ENCODE peak calls at places on chromosomes 3 and 15, in nine cellular contexts. D, I, Y, W, E, L, G, T and C are unnamed samples.

GRCh38 chr3:157129782-157130137 is 30.2 kb downstream of the CCNL1 start:
- DNase-seq in D (no peak), I (no peak), Y (peak; percentile 72), W (no peak), E (no peak), L (no peak), G (no peak), T (no peak), C (no peak)

GRCh38 chr3:88000853-88001252 is 58.0 kb downstream of the CGGBP1 start:
- DNase-seq in D (peak; percentile 12), I (no peak), Y (peak; percentile 83), W (no peak), E (no peak), L (no peak), G (peak; percentile 17), T (no peak), C (no peak)

GRCh38 chr3:172174396-172175253 is 135.2 kb downstream of the FNDC3B start:
- DNase-seq in D (no peak), I (no peak), Y (peak; percentile 76), W (no peak), E (no peak), L (no peak), G (no peak), T (no peak), C (no peak)

GRCh38 chr15:56148099-56148498 is 95.6 kb downstream of the RFX7 start:
- DNase-seq in D (no peak), I (no peak), Y (no peak), W (no peak), E (no peak), L (no peak), G (no peak), T (no peak), C (peak; percentile 11)

GRCh38 chr3:5188419-5189405 is 1.2 kb downstream of the EDEM1 start:
- DNase-seq in D (peak; percentile 30), I (peak; percentile 34), Y (peak; percentile 74), W (peak; percentile 8), E (no peak), L (no peak), G (peak; percentile 37), T (peak; percentile 68), C (peak; percentile 32)

GRCh38 chr15:97482521-97482920 is 478.0 kb upstream of the ARRDC4 start:
- DNase-seq in D (no peak), I (no peak), Y (peak; percentile 77), W (no peak), E (no peak), L (no peak), G (no peak), T (no peak), C (no peak)

GRCh38 chr3:164375995-164376394 is 702.3 kb downstream of the SI start:
- DNase-seq in D (peak; percentile 1), I (no peak), Y (no peak), W (no peak), E (no peak), L (no peak), G (no peak), T (no peak), C (no peak)

GRCh38 chr15:45087513-45087912 is 26.5 kb downstream of the DUOX2 start:
- DNase-seq in D (no peak), I (no peak), Y (no peak), W (no peak), E (no peak), L (no peak), G (no peak), T (peak; percentile 38), C (no peak)

GRCh38 chr15:67690936-67691335 is 134.4 kb upstream of the SKOR1 start:
- DNase-seq in D (peak; percentile 64), I (no peak), Y (no peak), W (peak; percentile 71), E (no peak), L (no peak), G (peak; percentile 50), T (peak; percentile 44), C (peak; percentile 51)

GRCh38 chr3:195241592-195242355 is 29.2 kb downstream of the XXYLT1 start:
- DNase-seq in D (no peak), I (no peak), Y (peak; percentile 46), W (no peak), E (no peak), L (no peak), G (no peak), T (no peak), C (no peak)

GRCh38 chr3:13791501-13792490 is 88.1 kb downstream of the WNT7A start:
- DNase-seq in D (no peak), I (no peak), Y (no peak), W (no peak), E (no peak), L (no peak), G (no peak), T (no peak), C (no peak)

GRCh38 chr3:127177226-127177625 is 15.7 kb upstream of the PRR23E start:
- DNase-seq in D (peak; percentile 21), I (no peak), Y (no peak), W (no peak), E (no peak), L (no peak), G (peak; percentile 8), T (peak; percentile 25), C (no peak)

GRCh38 chr15:41790756-41791546 is 16.7 kb downstream of the MAPKBP1 start:
- DNase-seq in D (peak; percentile 66), I (peak; percentile 60), Y (no peak), W (no peak), E (no peak), L (no peak), G (peak; percentile 78), T (peak; percentile 28), C (peak; percentile 76)

GRCh38 chr3:74353039-74353438 is 261.4 kb downstream of the CNTN3 start:
- DNase-seq in D (peak; percentile 11), I (no peak), Y (peak; percentile 58), W (no peak), E (no peak), L (no peak), G (no peak), T (peak; percentile 1), C (peak; percentile 5)

GRCh38 chr3:129794319-129795201 is 99.0 kb downstream of the TMCC1 start:
- DNase-seq in D (peak; percentile 15), I (peak; percentile 65), Y (peak; percentile 92), W (peak; percentile 73), E (no peak), L (no peak), G (peak; percentile 61), T (peak; percentile 22), C (no peak)

GRCh38 chr15:96138985-96139384 is 191.5 kb upstream of the NR2F2 start:
- DNase-seq in D (no peak), I (no peak), Y (no peak), W (no peak), E (no peak), L (no peak), G (no peak), T (no peak), C (no peak)

GRCh38 chr15:95598456-95598855 is 732.0 kb upstream of the NR2F2 start:
- DNase-seq in D (no peak), I (no peak), Y (no peak), W (no peak), E (no peak), L (no peak), G (no peak), T (no peak), C (no peak)

GRCh38 chr15:58766290-58766689 is 4.8 kb upstream of the MINDY2 start:
- DNase-seq in D (no peak), I (no peak), Y (no peak), W (no peak), E (no peak), L (no peak), G (no peak), T (no peak), C (no peak)

GRCh38 chr3:42701371-42702065 is 1.1 kb downstream of the HHATL start:
- DNase-seq in D (no peak), I (peak; percentile 90), Y (peak; percentile 94), W (peak; percentile 0), E (no peak), L (peak; percentile 35), G (peak; percentile 42), T (peak; percentile 27), C (peak; percentile 15)

GRCh38 chr15:85072917-85073316 is 91.3 kb downstream of the PDE8A start:
- DNase-seq in D (no peak), I (no peak), Y (no peak), W (no peak), E (no peak), L (no peak), G (no peak), T (no peak), C (no peak)

GRCh38 chr15:60316961-60317360 is 80.8 kb downstream of the ANXA2 start:
- DNase-seq in D (no peak), I (no peak), Y (no peak), W (no peak), E (no peak), L (no peak), G (no peak), T (no peak), C (no peak)

GRCh38 chr3:62363275-62363674 is 10.1 kb downstream of the FEZF2 start:
- DNase-seq in D (no peak), I (no peak), Y (no peak), W (no peak), E (no peak), L (no peak), G (no peak), T (no peak), C (no peak)

GRCh38 chr3:30467596-30468238 is 138.7 kb upstream of the TGFBR2 start:
- DNase-seq in D (no peak), I (no peak), Y (no peak), W (no peak), E (no peak), L (no peak), G (no peak), T (no peak), C (peak; percentile 37)

GRCh38 chr15:35980719-35981118 is 434.8 kb upstream of the DPH6 start:
- DNase-seq in D (peak; percentile 59), I (no peak), Y (no peak), W (no peak), E (no peak), L (no peak), G (no peak), T (no peak), C (peak; percentile 21)

GRCh38 chr3:149336925-149337324 is 3.5 kb upstream of the TM4SF18 start:
- DNase-seq in D (no peak), I (no peak), Y (no peak), W (no peak), E (no peak), L (no peak), G (peak; percentile 53), T (no peak), C (peak; percentile 46)

GRCh38 chr3:48068886-48069285 is 52.7 kb upstream of the MAP4 start:
- DNase-seq in D (no peak), I (no peak), Y (no peak), W (no peak), E (no peak), L (no peak), G (no peak), T (no peak), C (no peak)